ENCODE peak calls at places on chromosomes 5 and 9, in eight cellular contexts. Q is right atrium auricular region, I is left ventricle myocardium inferior, H is RWPE2, G is adrenal gland, T is neural progenitor cell, V is natural killer cell, M is IMR-90. E is an unnamed sample.
A peak's percentile ranks its signal among the peaks of the same experiment; 100 is the strongest.

GRCh38 chr5:66796306-66797292 is 200.4 kb downstream of the MAST4 start:
- DNase-seq in Q (no peak), I (no peak), H (no peak), G (no peak), T (no peak), V (no peak), M (peak; percentile 3), E (no peak)

GRCh38 chr5:133041910-133042309 is 9.9 kb upstream of the HSPA4 start:
- DNase-seq in Q (no peak), I (no peak), H (no peak), G (no peak), T (no peak), V (no peak), M (peak; percentile 44), E (no peak)

GRCh38 chr9:7879551-7880245 is 80.1 kb upstream of the DMAC1 start:
- DNase-seq in Q (no peak), I (no peak), H (no peak), G (no peak), T (peak; percentile 88), V (peak; percentile 61), M (no peak), E (peak; percentile 89)

GRCh38 chr9:95197692-95198271 is 119.7 kb downstream of the FANCC start:
- DNase-seq in Q (no peak), I (no peak), H (no peak), G (no peak), T (no peak), V (no peak), M (peak; percentile 18), E (no peak)

GRCh38 chr5:23007226-23007625 is 154.1 kb upstream of the CDH12 start:
- DNase-seq in Q (no peak), I (no peak), H (no peak), G (no peak), T (no peak), V (no peak), M (no peak), E (no peak)

GRCh38 chr9:123355761-123356520 is at the start of gene CRB2:
- DNase-seq in Q (no peak), I (no peak), H (no peak), G (no peak), T (peak; percentile 91), V (no peak), M (no peak), E (peak; percentile 65)

GRCh38 chr9:77985996-77986395 is 45.6 kb downstream of the GNAQ start:
- DNase-seq in Q (no peak), I (no peak), H (no peak), G (no peak), T (no peak), V (no peak), M (no peak), E (no peak)

GRCh38 chr5:135038829-135039525 is 4.9 kb upstream of the PITX1 start:
- DNase-seq in Q (no peak), I (no peak), H (no peak), G (peak; percentile 27), T (peak; percentile 46), V (no peak), M (no peak), E (no peak)

GRCh38 chr9:86354882-86355399 is 731 bp upstream of the TUT7 start:
- DNase-seq in Q (no peak), I (no peak), H (no peak), G (no peak), T (no peak), V (no peak), M (no peak), E (no peak)

GRCh38 chr5:11426442-11426841 is 477.8 kb downstream of the CTNND2 start:
- DNase-seq in Q (no peak), I (no peak), H (no peak), G (no peak), T (no peak), V (no peak), M (no peak), E (no peak)

GRCh38 chr5:396715-397032 is 46.3 kb upstream of the EXOC3 start:
- DNase-seq in Q (peak; percentile 52), I (no peak), H (peak; percentile 49), G (no peak), T (no peak), V (no peak), M (no peak), E (no peak)

DNA sequence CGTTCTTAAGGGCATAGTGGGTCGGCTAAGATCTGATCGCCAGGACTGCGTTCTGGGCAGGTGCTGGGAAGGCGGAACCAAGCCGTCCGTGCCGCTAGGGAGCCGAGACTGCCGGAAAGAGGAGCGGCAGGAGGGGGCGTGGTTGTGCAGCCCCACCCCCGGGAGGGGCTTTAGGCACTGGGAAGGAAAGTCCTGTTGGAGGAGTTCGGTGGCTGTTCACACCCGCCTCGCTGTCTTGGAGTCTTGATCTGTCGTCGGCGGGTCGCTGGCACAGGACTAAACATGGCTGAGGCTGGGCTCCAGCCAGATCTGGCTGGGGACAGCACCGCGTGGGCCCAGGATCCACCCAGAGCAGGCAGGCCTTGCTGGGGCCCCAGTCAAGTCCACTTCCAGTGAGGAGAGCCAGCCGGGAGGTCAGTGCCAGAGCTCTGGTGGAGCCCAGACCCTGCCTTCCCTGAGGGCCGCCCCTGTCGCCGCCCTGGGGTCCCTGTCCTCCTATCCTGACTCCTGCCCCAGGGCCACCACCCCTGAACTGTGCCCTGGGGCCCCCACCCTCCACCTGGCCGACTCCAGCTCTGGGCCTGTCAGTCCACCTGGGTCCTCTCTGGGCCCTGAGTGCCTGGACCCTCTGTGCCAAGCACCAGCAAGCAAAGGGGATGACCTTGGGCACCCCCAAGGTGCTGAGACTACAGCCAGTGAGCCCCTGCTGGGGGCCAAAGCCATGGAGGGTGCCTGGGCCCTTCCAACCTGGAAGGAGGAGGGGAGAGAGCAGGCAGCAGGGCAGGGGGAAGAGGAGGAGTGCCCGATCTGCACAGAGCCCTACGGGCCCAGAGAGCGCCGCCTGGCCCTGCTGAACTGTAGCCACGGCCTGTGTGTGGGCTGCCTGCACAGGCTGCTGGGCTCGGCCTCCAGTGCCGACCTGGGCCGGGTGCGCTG is 4.5 kb downstream of the RNF208 start:
- DNase-seq in Q (no peak), I (peak; percentile 75), H (no peak), G (peak; percentile 91), T (peak; percentile 60), V (no peak), M (no peak), E (no peak)
- TF ChIP-seq CTCF in Q (no peak), I (no peak), H (no peak), G (no peak), T (no peak), V (no peak), M (no peak), E (no peak)

GRCh38 chr9:137428311-137428630 is 5.1 kb downstream of the NOXA1 start:
- DNase-seq in Q (no peak), I (no peak), H (peak; percentile 31), G (no peak), T (no peak), V (no peak), M (no peak), E (no peak)
- TF ChIP-seq CTCF in Q (no peak), I (no peak), H (no peak), G (no peak), T (no peak), V (no peak), M (no peak), E (no peak)

DNA sequence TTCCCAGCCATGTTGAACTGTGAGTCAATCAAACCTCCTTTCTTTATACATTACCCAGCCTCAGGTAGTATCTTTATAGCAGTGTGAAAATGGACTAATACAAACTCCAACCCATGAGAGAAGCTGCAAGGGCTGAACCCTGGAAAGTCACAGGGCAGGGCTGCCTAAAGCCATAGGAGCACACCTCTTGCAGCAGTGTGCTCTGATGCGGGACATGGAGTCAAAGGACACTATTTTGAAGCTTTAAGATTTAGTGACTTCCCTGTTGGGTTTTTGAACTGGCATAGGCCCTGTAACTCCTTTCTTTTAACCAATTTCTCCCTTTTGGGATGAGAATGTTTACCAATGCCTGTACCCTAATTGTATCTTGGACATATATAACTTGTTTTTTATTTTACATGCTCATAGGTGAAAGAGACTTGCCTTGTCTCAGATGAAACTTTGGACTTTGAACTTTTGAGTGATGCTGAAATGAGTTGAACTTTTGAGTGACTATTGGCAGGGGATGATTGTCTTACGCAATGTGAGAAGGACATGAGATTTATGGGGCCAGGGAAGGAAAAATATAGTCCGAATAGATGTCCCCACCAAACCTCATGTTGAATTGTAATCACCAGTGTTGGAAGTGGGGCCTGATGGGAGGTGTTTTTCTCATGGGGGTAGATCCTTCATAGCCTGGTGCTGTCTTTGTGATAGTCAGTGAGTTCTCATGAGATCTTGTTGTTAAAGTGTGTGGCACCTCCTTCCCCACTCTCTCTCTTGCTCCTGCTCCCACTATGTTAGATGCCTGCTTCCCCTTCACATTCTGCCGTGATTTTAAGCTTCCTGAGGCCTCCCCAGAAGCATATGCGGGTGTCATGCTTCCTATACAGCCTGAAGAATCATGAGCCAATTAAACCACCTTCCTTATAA is 159.5 kb upstream of the SPEF2 start:
- DNase-seq in Q (no peak), I (no peak), H (no peak), G (no peak), T (no peak), V (no peak), M (no peak), E (no peak)
- TF ChIP-seq CTCF in Q (no peak), I (no peak), H (no peak), G (no peak), T (no peak), V (no peak), M (no peak), E (no peak)

GRCh38 chr5:159777049-159777448 is 139.2 kb upstream of the ADRA1B start:
- DNase-seq in Q (no peak), I (no peak), H (no peak), G (no peak), T (no peak), V (no peak), M (peak; percentile 12), E (no peak)

GRCh38 chr5:159772698-159773061 is 143.6 kb upstream of the ADRA1B start:
- DNase-seq in Q (no peak), I (no peak), H (no peak), G (no peak), T (no peak), V (no peak), M (no peak), E (no peak)

GRCh38 chr5:159774476-159775031 is 141.7 kb upstream of the ADRA1B start:
- DNase-seq in Q (no peak), I (no peak), H (no peak), G (no peak), T (peak; percentile 59), V (no peak), M (no peak), E (no peak)

GRCh38 chr5:159775890-159776289 is 140.4 kb upstream of the ADRA1B start:
- DNase-seq in Q (no peak), I (no peak), H (no peak), G (no peak), T (no peak), V (no peak), M (peak; percentile 10), E (no peak)

GRCh38 chr5:159773062-159773924 is 143.0 kb upstream of the ADRA1B start:
- DNase-seq in Q (peak; percentile 90), I (peak; percentile 77), H (peak; percentile 88), G (peak; percentile 89), T (peak; percentile 83), V (peak; percentile 79), M (peak; percentile 90), E (peak; percentile 67)
- TF ChIP-seq CTCF in Q (peak; percentile 58), I (peak; percentile 31), H (peak; percentile 51), G (peak; percentile 11), T (peak; percentile 50), V (no peak), M (peak; percentile 46), E (no peak)

E was measured in glutamatergic neuron.